ENCODE peak calls at places on chromosome 11, in four cellular contexts. One of them, this sample, is unnamed.

GRCh38 chr11:74487875-74488274 is 5.6 kb downstream of the LIPT2 start:
- DNase-seq in neuronal stem cell: no peak
- DNase-seq in cardiac fibroblast: no peak
- DNase-seq in T-cell: no peak
- DNase-seq in this sample: no peak

GRCh38 chr11:121297872-121298271 is 5.3 kb downstream of the SC5D start:
- DNase-seq in neuronal stem cell: no peak
- DNase-seq in cardiac fibroblast: no peak
- DNase-seq in T-cell: no peak
- DNase-seq in this sample: no peak

GRCh38 chr11:66421492-66422205 is 814 bp downstream of the NPAS4 start:
- DNase-seq in cardiac fibroblast: peak; percentile 94
- DNase-seq in neuronal stem cell: peak; percentile 95
- DNase-seq in T-cell: peak; percentile 83
- DNase-seq in this sample: no peak

GRCh38 chr11:73795925-73796632 is 8.4 kb downstream of the MRPL48 start:
- DNase-seq in T-cell: no peak
- DNase-seq in neuronal stem cell: no peak
- DNase-seq in cardiac fibroblast: no peak
- DNase-seq in this sample: peak; percentile 58

GRCh38 chr11:5591613-5592012 is 4.8 kb upstream of the TRIM6 start:
- DNase-seq in T-cell: no peak
- DNase-seq in neuronal stem cell: no peak
- DNase-seq in cardiac fibroblast: no peak
- DNase-seq in this sample: no peak

GRCh38 chr11:12285811-12286222 is 91.6 kb upstream of the PARVA start:
- DNase-seq in cardiac fibroblast: no peak
- DNase-seq in neuronal stem cell: no peak
- DNase-seq in T-cell: no peak
- DNase-seq in this sample: no peak

GRCh38 chr11:121929581-121929980 is 186.4 kb downstream of the BLID start:
- DNase-seq in T-cell: no peak
- DNase-seq in neuronal stem cell: peak; percentile 38
- DNase-seq in cardiac fibroblast: peak; percentile 74
- DNase-seq in this sample: peak; percentile 30

GRCh38 chr11:129090056-129090455 is 102.1 kb downstream of the ARHGAP32 start:
- DNase-seq in cardiac fibroblast: peak; percentile 45
- DNase-seq in neuronal stem cell: no peak
- DNase-seq in T-cell: no peak
- DNase-seq in this sample: no peak

GRCh38 chr11:72314600-72315386 is 70.8 kb upstream of the PHOX2A start:
- DNase-seq in cardiac fibroblast: no peak
- DNase-seq in T-cell: no peak
- DNase-seq in neuronal stem cell: no peak
- DNase-seq in this sample: no peak

GRCh38 chr11:74169736-74170458 is 905 bp downstream of the C2CD3 start:
- DNase-seq in cardiac fibroblast: no peak
- DNase-seq in T-cell: no peak
- DNase-seq in neuronal stem cell: no peak
- DNase-seq in this sample: no peak

GRCh38 chr11:117931971-117932370 is 2.8 kb upstream of the TMPRSS13 start:
- DNase-seq in cardiac fibroblast: no peak
- DNase-seq in T-cell: peak; percentile 34
- DNase-seq in neuronal stem cell: no peak
- DNase-seq in this sample: no peak

GRCh38 chr11:6615882-6616585 is 3.2 kb downstream of the TPP1 start:
- DNase-seq in neuronal stem cell: no peak
- DNase-seq in cardiac fibroblast: no peak
- DNase-seq in T-cell: no peak
- DNase-seq in this sample: no peak

GRCh38 chr11:33000181-33000580 is 15.5 kb upstream of the DEPDC7 start:
- DNase-seq in T-cell: no peak
- DNase-seq in neuronal stem cell: no peak
- DNase-seq in cardiac fibroblast: peak; percentile 90
- DNase-seq in this sample: no peak

GRCh38 chr11:67484847-67485311 is 2.1 kb downstream of the AIP start:
- DNase-seq in neuronal stem cell: no peak
- DNase-seq in T-cell: peak; percentile 49
- DNase-seq in cardiac fibroblast: no peak
- DNase-seq in this sample: no peak

GRCh38 chr11:251550-251949 is 14.8 kb downstream of the PSMD13 start:
- DNase-seq in T-cell: no peak
- DNase-seq in cardiac fibroblast: no peak
- DNase-seq in neuronal stem cell: no peak
- DNase-seq in this sample: no peak

GRCh38 chr11:12175694-12176241 is 65.4 kb downstream of the MICAL2 start:
- DNase-seq in T-cell: no peak
- DNase-seq in neuronal stem cell: no peak
- DNase-seq in cardiac fibroblast: peak; percentile 77
- DNase-seq in this sample: no peak

GRCh38 chr11:115674176-115674575 is 170.0 kb upstream of the CADM1 start:
- DNase-seq in neuronal stem cell: no peak
- DNase-seq in T-cell: no peak
- DNase-seq in cardiac fibroblast: no peak
- DNase-seq in this sample: no peak

GRCh38 chr11:73415854-73416615 is 39.8 kb downstream of the RELT start:
- DNase-seq in T-cell: no peak
- DNase-seq in neuronal stem cell: no peak
- DNase-seq in cardiac fibroblast: no peak
- DNase-seq in this sample: peak; percentile 44

GRCh38 chr11:34313099-34313517 is 44.7 kb downstream of the ABTB2 start:
- DNase-seq in T-cell: no peak
- DNase-seq in neuronal stem cell: no peak
- DNase-seq in cardiac fibroblast: no peak
- DNase-seq in this sample: no peak

GRCh38 chr11:10592331-10592730 is 23.9 kb upstream of the LYVE1 start:
- DNase-seq in neuronal stem cell: no peak
- DNase-seq in cardiac fibroblast: peak; percentile 88
- DNase-seq in T-cell: no peak
- DNase-seq in this sample: no peak

GRCh38 chr11:35255514-35255913 is 116.5 kb downstream of the CD44 start:
- DNase-seq in T-cell: no peak
- DNase-seq in neuronal stem cell: no peak
- DNase-seq in cardiac fibroblast: no peak
- DNase-seq in this sample: no peak

GRCh38 chr11:110435780-110436717 is 6.3 kb downstream of the FDX1 start:
- DNase-seq in T-cell: no peak
- DNase-seq in neuronal stem cell: no peak
- DNase-seq in cardiac fibroblast: peak; percentile 48
- DNase-seq in this sample: no peak

GRCh38 chr11:65573391-65574146 is 1.2 kb downstream of the FAM89B start:
- DNase-seq in cardiac fibroblast: no peak
- DNase-seq in neuronal stem cell: no peak
- DNase-seq in T-cell: no peak
- DNase-seq in this sample: no peak

GRCh38 chr11:78138694-78139421 is 568 bp downstream of the ALG8 start:
- DNase-seq in neuronal stem cell: peak; percentile 3
- DNase-seq in T-cell: no peak
- DNase-seq in cardiac fibroblast: peak; percentile 29
- DNase-seq in this sample: peak; percentile 79

This sample was measured in NCI-H2227 treated with DMSO at 0.1 percent for 48 hours.